ENCODE peak calls at places on chromosome 1, in four cellular contexts. One of them, this sample, is unnamed.

GRCh38 chr1:52551476-52552235 is 1.2 kb downstream of the TUT4 start:
- DNase-seq in endodermal cell: peak
- DNase-seq in testis: peak
- DNase-seq in tibial artery: no peak
- DNase-seq in this sample: no peak

GRCh38 chr1:98660941-98661543 is 479 bp upstream of the SNX7 start:
- DNase-seq in tibial artery: no peak
- DNase-seq in endodermal cell: no peak
- DNase-seq in testis: peak
- DNase-seq in this sample: no peak

GRCh38 chr1:12556368-12556930 is 61.6 kb downstream of the DHRS3 start:
- DNase-seq in endodermal cell: peak
- DNase-seq in tibial artery: peak
- DNase-seq in testis: peak
- DNase-seq in this sample: peak

GRCh38 chr1:19234224-19234623 is 17.1 kb downstream of the EMC1 start:
- DNase-seq in testis: no peak
- DNase-seq in endodermal cell: no peak
- DNase-seq in tibial artery: peak
- DNase-seq in this sample: no peak

GRCh38 chr1:205949753-205950152 is 6.5 kb upstream of the SLC26A9 start:
- DNase-seq in testis: no peak
- DNase-seq in endodermal cell: no peak
- DNase-seq in tibial artery: no peak
- DNase-seq in this sample: no peak

GRCh38 chr1:48878191-48878940 is 101.7 kb upstream of the BEND5 start:
- DNase-seq in endodermal cell: no peak
- DNase-seq in tibial artery: no peak
- DNase-seq in testis: no peak
- DNase-seq in this sample: no peak

GRCh38 chr1:245156736-245157505 is 2.1 kb downstream of the KIF26B start:
- DNase-seq in endodermal cell: peak
- DNase-seq in tibial artery: no peak
- DNase-seq in testis: no peak
- DNase-seq in this sample: no peak

GRCh38 chr1:6007318-6008083 is 15.3 kb upstream of the NPHP4 start:
- DNase-seq in endodermal cell: no peak
- DNase-seq in tibial artery: peak
- DNase-seq in testis: no peak
- DNase-seq in this sample: no peak

GRCh38 chr1:198701766-198702539 is 63.1 kb downstream of the PTPRC start:
- DNase-seq in endodermal cell: peak
- DNase-seq in tibial artery: no peak
- DNase-seq in testis: no peak
- DNase-seq in this sample: no peak

GRCh38 chr1:27885114-27885528 is 12.8 kb downstream of the THEMIS2 start:
- DNase-seq in tibial artery: no peak
- DNase-seq in endodermal cell: no peak
- DNase-seq in testis: no peak
- DNase-seq in this sample: no peak

GRCh38 chr1:20219991-20220390 is 33.7 kb upstream of the PLA2G2C start:
- DNase-seq in endodermal cell: no peak
- DNase-seq in testis: peak
- DNase-seq in tibial artery: no peak
- DNase-seq in this sample: no peak

GRCh38 chr1:109904105-109904817 is 6.4 kb upstream of the CSF1 start:
- DNase-seq in endodermal cell: no peak
- DNase-seq in tibial artery: no peak
- DNase-seq in testis: peak
- DNase-seq in this sample: no peak
- H3K4me3 ChIP-seq in endodermal cell: no peak
- H3K4me3 ChIP-seq in tibial artery: no peak
- H3K4me3 ChIP-seq in testis: no peak
- H3K4me3 ChIP-seq in this sample: no peak

GRCh38 chr1:211812584-211812983 is 18.0 kb downstream of the LPGAT1 start:
- DNase-seq in tibial artery: no peak
- DNase-seq in testis: no peak
- DNase-seq in endodermal cell: no peak
- DNase-seq in this sample: no peak
- H3K27ac ChIP-seq in tibial artery: no peak
- H3K27ac ChIP-seq in testis: no peak
- H3K27ac ChIP-seq in endodermal cell: no peak
- H3K27ac ChIP-seq in this sample: no peak

GRCh38 chr1:229231754-229232119 is 39.2 kb upstream of the RAB4A start:
- DNase-seq in tibial artery: no peak
- DNase-seq in endodermal cell: no peak
- DNase-seq in testis: no peak
- DNase-seq in this sample: no peak
- TF ChIP-seq CTCF in tibial artery: no peak
- TF ChIP-seq CTCF in endodermal cell: peak
- TF ChIP-seq CTCF in testis: no peak
- TF ChIP-seq CTCF in this sample: no peak

GRCh38 chr1:87336623-87337067 is 8.0 kb downstream of the LMO4 start:
- DNase-seq in testis: no peak
- DNase-seq in tibial artery: no peak
- DNase-seq in endodermal cell: no peak
- DNase-seq in this sample: no peak
- H3K4me3 ChIP-seq in testis: no peak
- H3K4me3 ChIP-seq in tibial artery: peak
- H3K4me3 ChIP-seq in endodermal cell: no peak
- H3K4me3 ChIP-seq in this sample: no peak

GRCh38 chr1:31442648-31442994 is 29.6 kb downstream of the SERINC2 start:
- DNase-seq in tibial artery: no peak
- DNase-seq in testis: no peak
- DNase-seq in endodermal cell: no peak
- DNase-seq in this sample: no peak
- H3K27ac ChIP-seq in tibial artery: no peak
- H3K27ac ChIP-seq in testis: no peak
- H3K27ac ChIP-seq in endodermal cell: no peak
- H3K27ac ChIP-seq in this sample: no peak